ENCODE peak calls at places on chromosomes 16 and 17, in seven cellular contexts. B is Panc1, N is OCI-LY7, W is neural progenitor cell, D is stomach, V is A549, U is mammary epithelial cell. A is an unnamed sample.

GRCh38 chr17:43074869-43075268 is 49.8 kb downstream of the RND2 start:
- DNase-seq in B (no peak), N (no peak), W (no peak), D (no peak), V (no peak), U (no peak), A (no peak)

GRCh38 chr17:81419333-81419885 is 24.2 kb downstream of the BAHCC1 start:
- DNase-seq in B (no peak), N (no peak), W (peak; percentile 57), D (peak; percentile 84), V (peak; percentile 92), U (peak; percentile 52), A (peak; percentile 90)

GRCh38 chr17:72393553-72393952 is 272.7 kb downstream of the SOX9 start:
- DNase-seq in B (peak; percentile 73), N (no peak), W (no peak), D (no peak), V (peak; percentile 74), U (peak; percentile 77), A (no peak)

GRCh38 chr17:28480278-28480677 is 6.8 kb downstream of the SLC13A2 start:
- DNase-seq in B (no peak), N (no peak), W (no peak), D (no peak), V (no peak), U (peak; percentile 8), A (no peak)

GRCh38 chr16:75219838-75220237 is 1.1 kb downstream of the CTRB1 start:
- DNase-seq in B (no peak), N (peak; percentile 11), W (no peak), D (no peak), V (no peak), U (no peak), A (no peak)

GRCh38 chr16:7992616-7993015 is 597.7 kb downstream of the TMEM114 start:
- DNase-seq in B (no peak), N (no peak), W (no peak), D (no peak), V (no peak), U (no peak), A (no peak)

GRCh38 chr17:56822725-56823124 is 11.0 kb downstream of the C17orf67 start:
- DNase-seq in B (no peak), N (no peak), W (no peak), D (no peak), V (no peak), U (no peak), A (no peak)

GRCh38 chr16:83974475-83974874 is 6.4 kb downstream of the NECAB2 start:
- DNase-seq in B (no peak), N (no peak), W (no peak), D (no peak), V (no peak), U (no peak), A (no peak)

GRCh38 chr16:59905628-59906027 is 1171.5 kb upstream of the GOT2 start:
- DNase-seq in B (no peak), N (no peak), W (no peak), D (no peak), V (peak; percentile 28), U (peak; percentile 76), A (no peak)

GRCh38 chr17:73151888-73152633 is 12.7 kb upstream of the SSTR2 start:
- DNase-seq in B (no peak), N (no peak), W (no peak), D (no peak), V (no peak), U (no peak), A (no peak)

GRCh38 chr16:82639666-82640336 is 13.0 kb downstream of the CDH13 start:
- DNase-seq in B (no peak), N (peak; percentile 49), W (peak; percentile 82), D (peak; percentile 62), V (peak; percentile 22), U (peak; percentile 67), A (peak; percentile 36)

GRCh38 chr17:57916925-57917858 is 38.0 kb downstream of the CUEDC1 start:
- DNase-seq in B (no peak), N (no peak), W (no peak), D (no peak), V (no peak), U (no peak), A (peak; percentile 74)

GRCh38 chr17:44363613-44364159 is at the start of gene FAM171A2:
- DNase-seq in B (no peak), N (peak; percentile 83), W (peak; percentile 93), D (peak; percentile 62), V (peak; percentile 74), U (peak; percentile 23), A (no peak)

GRCh38 chr17:28335959-28336871 is 654 bp downstream of the TNFAIP1 start:
- DNase-seq in B (no peak), N (no peak), W (peak; percentile 95), D (peak; percentile 68), V (peak; percentile 77), U (peak; percentile 93), A (peak; percentile 77)

GRCh38 chr17:29968271-29968670 is 26.8 kb downstream of the EFCAB5 start:
- DNase-seq in B (no peak), N (no peak), W (no peak), D (no peak), V (no peak), U (no peak), A (no peak)

GRCh38 chr17:77460514-77461046 is 319.8 kb downstream of the SEC14L1 start:
- DNase-seq in B (no peak), N (peak; percentile 79), W (no peak), D (no peak), V (no peak), U (no peak), A (no peak)

GRCh38 chr16:2896480-2897010 is 13.5 kb downstream of the FLYWCH2 start:
- DNase-seq in B (no peak), N (no peak), W (no peak), D (no peak), V (no peak), U (no peak), A (no peak)

GRCh38 chr16:2898831-2899563 is 12.7 kb upstream of the FLYWCH1 start:
- DNase-seq in B (no peak), N (no peak), W (peak; percentile 52), D (no peak), V (no peak), U (no peak), A (no peak)

GRCh38 chr16:2897110-2897509 is 14.1 kb downstream of the FLYWCH2 start:
- DNase-seq in B (no peak), N (peak; percentile 63), W (no peak), D (no peak), V (no peak), U (no peak), A (no peak)

GRCh38 chr16:2895813-2896212 is 12.8 kb downstream of the FLYWCH2 start:
- DNase-seq in B (no peak), N (no peak), W (no peak), D (no peak), V (no peak), U (no peak), A (no peak)

DNA sequence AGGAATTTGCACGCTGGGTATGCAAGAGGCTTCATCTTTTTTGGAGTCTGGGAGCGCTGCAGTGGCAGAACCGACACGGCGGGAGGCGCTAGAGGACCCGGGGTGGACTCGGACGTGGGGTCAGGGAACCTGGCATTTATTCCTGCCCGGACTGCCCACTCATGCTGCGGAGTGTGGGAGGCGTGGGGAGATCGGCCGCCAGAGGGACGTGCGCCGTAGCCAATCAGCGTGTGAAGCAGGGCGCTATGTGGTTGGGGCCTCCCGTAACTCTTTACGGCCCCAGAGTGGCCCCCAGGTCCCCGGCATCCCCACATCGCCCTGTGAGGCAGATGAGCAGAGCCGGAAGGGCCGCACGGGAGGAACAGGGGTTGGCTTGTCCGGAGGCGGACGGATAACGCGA is 11.2 kb downstream of the FLYWCH2 start:
- DNase-seq in B (no peak), N (no peak), W (no peak), D (no peak), V (no peak), U (no peak), A (no peak)
- TF ChIP-seq CTCF in B (no peak), N (peak; percentile 32), W (no peak), D (no peak), V (no peak), U (no peak), A (no peak)

DNA sequence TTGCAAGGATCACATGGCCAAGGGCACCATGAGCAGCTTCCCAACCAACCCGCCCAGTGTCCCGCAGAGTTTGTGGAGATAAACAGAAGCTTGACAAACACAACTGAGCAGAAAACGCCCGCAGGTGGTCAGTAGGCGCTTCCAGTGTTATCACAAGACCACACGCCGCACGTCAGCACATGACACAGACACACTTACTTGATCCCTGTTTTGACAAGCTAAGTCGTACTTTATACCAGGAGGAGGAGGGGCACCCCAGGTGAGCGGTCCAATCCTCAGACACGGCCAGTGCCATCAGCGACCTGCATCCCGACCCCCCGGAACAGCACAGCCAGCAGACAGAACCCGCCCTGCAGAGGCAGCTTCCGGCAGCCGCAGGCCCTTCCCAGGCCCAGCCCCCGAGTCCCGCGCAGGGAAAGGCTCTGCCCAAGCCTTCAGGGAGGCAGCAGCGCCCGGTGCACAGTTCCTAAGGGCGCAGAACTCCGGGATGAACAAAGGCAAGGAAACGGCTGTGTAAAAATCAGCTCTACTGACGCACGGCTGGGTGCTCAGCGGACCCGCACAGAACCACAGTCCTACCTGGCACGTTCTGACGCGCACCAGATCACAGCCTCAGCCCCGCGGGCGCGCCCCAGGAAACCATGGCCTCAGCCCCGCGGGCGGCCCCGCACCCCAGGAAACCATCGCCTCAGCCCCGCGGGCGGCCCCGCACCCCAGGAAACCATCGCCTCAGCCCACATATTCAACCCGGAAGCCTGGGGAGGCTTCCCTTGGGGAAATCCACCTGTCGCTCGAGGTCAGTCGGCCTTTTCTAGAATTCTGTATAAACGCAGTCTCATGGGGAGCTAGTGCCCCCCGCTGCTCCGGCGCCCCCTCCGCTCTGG is 27.8 kb downstream of the AXIN1 start:
- DNase-seq in B (no peak), N (peak; percentile 14), W (no peak), D (no peak), V (no peak), U (no peak), A (no peak)
- H3K4me1 ChIP-seq in B (peaks cover 40% of the 10 kb centered on the region), N (peaks cover 26% of the 10 kb centered on the region), W (peaks cover 5% of the 10 kb centered on the region), D (peaks cover 55% of the 10 kb centered on the region), V (peaks cover 31% of the 10 kb centered on the region), U (peaks cover 16% of the 10 kb centered on the region), A (peaks cover 26% of the 10 kb centered on the region)

DNA sequence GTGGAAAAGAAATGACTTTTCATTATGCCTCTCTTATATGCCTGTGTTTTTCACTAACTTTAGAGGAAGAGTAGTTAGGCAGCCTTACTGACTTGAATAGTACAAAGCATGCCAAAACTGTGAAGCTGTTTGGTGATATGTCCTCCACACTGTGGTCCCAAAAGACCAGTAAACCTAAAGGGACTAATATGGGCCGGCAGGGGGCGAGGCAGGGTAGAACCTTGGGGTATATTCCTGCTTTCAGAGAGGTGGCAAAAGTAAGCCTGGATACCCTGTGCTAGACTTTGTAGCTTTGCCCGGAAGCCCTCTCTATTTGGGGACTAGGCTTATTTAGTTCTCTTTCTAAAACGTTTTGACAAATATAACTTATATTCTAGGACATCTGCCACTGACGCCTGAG is 36.5 kb upstream of the VWA3A start:
- DNase-seq in B (no peak), N (no peak), W (peak; percentile 59), D (no peak), V (no peak), U (no peak), A (no peak)
- TF ChIP-seq CTCF in B (peak; percentile 17), N (no peak), W (peak; percentile 58), D (no peak), V (no peak), U (no peak), A (no peak)

GRCh38 chr17:7856840-7857723 is at the start of gene NAA38:
- DNase-seq in B (no peak), N (peak; percentile 100), W (peak; percentile 100), D (peak; percentile 96), V (peak; percentile 95), U (peak; percentile 99), A (peak; percentile 98)
- H3K4me1 ChIP-seq in B (peaks cover 9% of the 10 kb centered on the region), N (peaks cover 46% of the 10 kb centered on the region), W (peaks cover 44% of the 10 kb centered on the region), D (peaks cover 36% of the 10 kb centered on the region), V (peaks cover 23% of the 10 kb centered on the region), U (peaks cover 41% of the 10 kb centered on the region), A (peaks cover 5% of the 10 kb centered on the region)